ENCODE peak calls at places on chromosomes 1 and 21, in six cellular contexts. F is tibial artery; A is AG09309; R is naive thymus-derived CD4-positive, alpha-beta T cell; S is Peyer's patch; G is K562. Q is an unnamed sample.

GRCh38 chr1:91133240-91133639 is 111.4 kb upstream of the ZNF644 start:
- DNase-seq in F (no peak), A (no peak), R (no peak), S (no peak), G (no peak), Q (no peak)

GRCh38 chr1:229318056-229318455 is 24.8 kb downstream of the CCSAP start:
- DNase-seq in F (no peak), A (no peak), R (no peak), S (no peak), G (no peak), Q (peak; percentile 48)

GRCh38 chr1:162042361-162042760 is 18.7 kb upstream of the OLFML2B start:
- DNase-seq in F (no peak), A (no peak), R (no peak), S (no peak), G (no peak), Q (no peak)

GRCh38 chr1:9872430-9873165 is 37.5 kb downstream of the CTNNBIP1 start:
- DNase-seq in F (no peak), A (no peak), R (no peak), S (peak; percentile 79), G (no peak), Q (no peak)

GRCh38 chr1:93016171-93016570 is 54.9 kb upstream of the DIPK1A start:
- DNase-seq in F (no peak), A (no peak), R (no peak), S (no peak), G (no peak), Q (peak; percentile 67)

GRCh38 chr1:101653482-101653946 is 343.2 kb downstream of the OLFM3 start:
- DNase-seq in F (no peak), A (no peak), R (no peak), S (no peak), G (no peak), Q (peak; percentile 37)

GRCh38 chr1:85365851-85366250 is 89.4 kb upstream of the BCL10 start:
- DNase-seq in F (no peak), A (no peak), R (no peak), S (no peak), G (no peak), Q (no peak)

GRCh38 chr1:30929135-30929889 is 20.8 kb upstream of the SDC3 start:
- DNase-seq in F (no peak), A (no peak), R (peak; percentile 24), S (no peak), G (peak; percentile 78), Q (peak; percentile 58)

GRCh38 chr1:86705633-86705985 is 1.2 kb downstream of the SH3GLB1 start:
- DNase-seq in F (no peak), A (no peak), R (no peak), S (no peak), G (no peak), Q (peak; percentile 22)

GRCh38 chr1:208036177-208036808 is 125.4 kb upstream of the CD34 start:
- DNase-seq in F (no peak), A (no peak), R (no peak), S (no peak), G (peak; percentile 59), Q (peak; percentile 61)

GRCh38 chr21:18354947-18355346 is 48.6 kb downstream of the TMPRSS15 start:
- DNase-seq in F (no peak), A (no peak), R (no peak), S (no peak), G (no peak), Q (no peak)

GRCh38 chr21:7947422-7947821 is 2574.0 kb upstream of the TPTE start:
- DNase-seq in F (no peak), A (no peak), R (no peak), S (no peak), G (no peak), Q (no peak)

GRCh38 chr1:202579806-202580205 is 130.4 kb downstream of the SYT2 start:
- DNase-seq in F (no peak), A (peak; percentile 59), R (no peak), S (no peak), G (no peak), Q (peak; percentile 97)

GRCh38 chr1:22845536-22845935 is 127.1 kb downstream of the LACTBL1 start:
- DNase-seq in F (no peak), A (no peak), R (no peak), S (no peak), G (no peak), Q (no peak)

GRCh38 chr1:235021815-235022214 is 106.8 kb downstream of the TOMM20 start:
- DNase-seq in F (no peak), A (no peak), R (no peak), S (no peak), G (no peak), Q (no peak)

GRCh38 chr1:28112388-28113311 is 24.2 kb upstream of the EYA3 start:
- DNase-seq in F (peak; percentile 55), A (no peak), R (no peak), S (no peak), G (peak; percentile 63), Q (peak; percentile 46)

GRCh38 chr1:33331444-33332356 is 10.8 kb upstream of the A3GALT2 start:
- DNase-seq in F (no peak), A (no peak), R (no peak), S (no peak), G (no peak), Q (peak; percentile 61)

GRCh38 chr1:5734996-5735395 is 257.2 kb downstream of the NPHP4 start:
- DNase-seq in F (no peak), A (no peak), R (no peak), S (peak; percentile 20), G (no peak), Q (no peak)

GRCh38 chr1:51214615-51215131 is 21.4 kb upstream of the RNF11 start:
- DNase-seq in F (no peak), A (peak; percentile 67), R (no peak), S (no peak), G (no peak), Q (peak; percentile 62)

GRCh38 chr21:16407403-16408279 is 677.9 kb downstream of the USP25 start:
- DNase-seq in F (no peak), A (no peak), R (no peak), S (no peak), G (no peak), Q (no peak)

GRCh38 chr1:25837253-25837875 is 17.6 kb downstream of the MTFR1L start:
- DNase-seq in F (no peak), A (no peak), R (no peak), S (no peak), G (no peak), Q (peak; percentile 40)

GRCh38 chr1:153642161-153642560 is 8.3 kb downstream of the CHTOP start:
- DNase-seq in F (no peak), A (no peak), R (no peak), S (no peak), G (no peak), Q (no peak)

GRCh38 chr1:153638261-153638660 is 4.4 kb downstream of the CHTOP start:
- DNase-seq in F (no peak), A (no peak), R (no peak), S (no peak), G (no peak), Q (no peak)

GRCh38 chr1:153639280-153639679 is 5.4 kb downstream of the CHTOP start:
- DNase-seq in F (no peak), A (no peak), R (no peak), S (no peak), G (no peak), Q (no peak)

GRCh38 chr1:153643100-153643499 is 9.2 kb downstream of the CHTOP start:
- DNase-seq in F (no peak), A (no peak), R (no peak), S (no peak), G (no peak), Q (no peak)

DNA sequence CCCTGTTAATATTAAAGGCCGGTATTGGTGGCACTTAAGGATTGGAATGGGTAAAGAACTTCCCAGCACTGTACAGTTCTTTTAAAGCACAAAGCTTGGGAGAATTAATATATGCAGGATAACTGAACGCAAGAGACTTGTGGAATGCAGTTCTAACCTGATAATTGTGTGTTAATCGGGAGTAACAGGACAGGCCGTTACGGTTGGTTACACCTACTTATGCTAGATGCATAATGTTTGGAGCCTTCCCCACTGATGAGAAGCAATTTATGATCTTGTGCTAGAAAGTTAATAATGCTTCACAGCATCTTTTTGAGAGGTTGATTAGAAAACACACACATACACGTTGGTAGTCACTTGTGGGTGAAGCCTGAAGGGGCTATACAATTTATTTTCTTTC is 7.0 kb downstream of the CHTOP start:
- DNase-seq in F (no peak), A (no peak), R (no peak), S (no peak), G (no peak), Q (no peak)
- H3K4me3 ChIP-seq in F (no peak overlapping the region), A (no peak overlapping the region), R (no peak overlapping the region), S (no peak overlapping the region), G (no peak overlapping the region), Q (no peak overlapping the region)

DNA sequence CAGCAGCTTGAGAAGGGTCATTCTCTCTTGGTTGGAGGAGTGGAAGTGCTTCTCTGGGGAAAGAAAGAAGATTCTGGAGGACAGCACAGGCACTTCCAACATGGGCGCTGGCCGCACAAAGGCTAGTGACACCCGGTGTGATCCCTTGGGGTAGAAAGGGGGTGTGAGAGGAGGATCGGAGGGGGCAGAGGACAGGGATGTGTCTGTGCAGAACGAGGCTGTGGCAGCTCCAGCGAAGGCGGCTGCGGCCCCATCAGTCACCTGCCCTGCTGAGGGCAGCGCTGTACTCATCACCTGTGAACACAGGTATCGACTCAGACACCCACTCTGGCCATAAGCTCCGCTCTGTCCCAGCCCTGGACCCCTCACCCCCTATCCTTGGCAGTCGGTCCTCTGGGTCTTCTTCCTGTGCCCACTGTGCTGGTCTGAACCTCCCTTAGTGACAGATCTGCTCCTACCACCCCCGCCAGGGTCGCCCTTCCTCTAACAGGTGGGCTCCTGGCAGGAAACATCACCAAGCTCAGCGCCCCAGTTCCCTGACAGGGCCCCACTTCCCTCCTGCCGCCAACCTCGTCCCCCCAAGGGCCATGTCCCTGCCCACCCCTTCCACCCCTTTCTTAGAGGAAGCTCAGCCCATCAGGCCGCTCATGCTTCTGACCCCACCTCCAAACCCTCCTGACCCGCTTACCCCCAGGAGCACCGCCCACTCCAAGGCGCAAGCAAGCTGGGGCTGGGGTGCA is 20.1 kb downstream of the TP73 start:
- DNase-seq in F (no peak), A (no peak), R (no peak), S (peak; percentile 40), G (no peak), Q (no peak)
- H3K4me3 ChIP-seq in F (no peak overlapping the region), A (no peak overlapping the region), R (no peak overlapping the region), S (no peak overlapping the region), G (no peak overlapping the region), Q (no peak overlapping the region)

GRCh38 chr1:65276197-65276884 is 33.0 kb upstream of the DNAJC6 start:
- DNase-seq in F (no peak), A (no peak), R (no peak), S (no peak), G (no peak), Q (no peak)
- H3K4me3 ChIP-seq in F (no peak overlapping the region), A (no peak overlapping the region), R (no peak overlapping the region), S (no peak overlapping the region), G (no peak overlapping the region), Q (no peak overlapping the region)

DNA sequence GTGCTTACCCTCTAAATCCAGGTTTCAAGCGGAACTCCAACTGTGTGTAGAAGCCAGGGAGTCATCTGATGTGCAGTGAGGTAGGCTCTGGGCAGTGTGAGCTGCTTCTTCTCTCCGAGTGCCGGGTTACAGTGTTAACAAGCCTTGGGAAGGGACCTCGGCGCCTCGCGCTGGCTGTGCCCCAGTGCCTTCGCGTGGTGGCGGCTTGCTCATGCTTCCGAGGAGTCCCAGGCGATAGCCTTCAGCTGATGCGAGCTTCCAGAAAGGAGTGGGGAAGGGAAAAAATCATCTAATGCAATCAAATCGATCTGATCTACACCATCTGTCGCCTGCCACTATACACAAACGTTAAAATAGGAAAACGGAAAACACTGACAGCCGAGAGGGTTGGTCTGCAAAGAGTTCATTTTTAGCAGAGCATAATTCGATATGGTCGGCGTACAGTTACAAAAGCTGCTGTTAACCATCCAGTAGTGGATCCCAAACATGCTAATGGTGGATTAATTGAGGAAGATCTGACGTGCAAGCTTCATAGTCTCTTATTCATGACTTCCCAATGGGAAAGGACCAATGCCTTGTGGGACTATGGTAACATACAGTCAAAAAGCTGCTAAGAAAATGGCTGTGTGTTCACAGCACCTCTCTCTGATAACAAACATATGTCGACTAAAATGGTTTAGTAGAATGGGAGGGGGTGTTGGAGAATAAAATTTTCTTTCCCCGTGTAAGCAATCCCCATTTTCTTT is 128.7 kb upstream of the DPYD start:
- DNase-seq in F (no peak), A (no peak), R (no peak), S (no peak), G (no peak), Q (peak; percentile 42)
- H3K4me3 ChIP-seq in F (no peak overlapping the region), A (peak overlapping the region; percentile 43), R (no peak overlapping the region), S (no peak overlapping the region), G (no peak overlapping the region), Q (peak overlapping the region; percentile 55)